ENCODE peak calls at places on chromosomes 12 and 14, in six cellular contexts. One of them, this sample, is unnamed.

GRCh38 chr12:113860059-113860820 is 105.9 kb downstream of the RBM19 start:
- DNase-seq in naive thymus-derived CD8-positive, alpha-beta T cell: no peak
- DNase-seq in kidney glomerular epithelial cell: no peak
- DNase-seq in HT1080: no peak
- DNase-seq in T-cell: no peak
- DNase-seq in stimulated activated CD4-positive, alpha-beta T cell treated with anti-CD3 and anti-CD28 coated beads, Interleukin-2, amount 100 ng/mL, for 4 hours: no peak
- DNase-seq in this sample: no peak

GRCh38 chr14:22713631-22713950 is 52.9 kb upstream of the OXA1L start:
- DNase-seq in naive thymus-derived CD8-positive, alpha-beta T cell: no peak
- DNase-seq in kidney glomerular epithelial cell: no peak
- DNase-seq in HT1080: no peak
- DNase-seq in T-cell: no peak
- DNase-seq in stimulated activated CD4-positive, alpha-beta T cell treated with anti-CD3 and anti-CD28 coated beads, Interleukin-2, amount 100 ng/mL, for 4 hours: no peak
- DNase-seq in this sample: no peak

GRCh38 chr12:2834581-2835491 is at the start of gene NRIP2:
- DNase-seq in naive thymus-derived CD8-positive, alpha-beta T cell: no peak
- DNase-seq in kidney glomerular epithelial cell: no peak
- DNase-seq in HT1080: no peak
- DNase-seq in T-cell: no peak
- DNase-seq in stimulated activated CD4-positive, alpha-beta T cell treated with anti-CD3 and anti-CD28 coated beads, Interleukin-2, amount 100 ng/mL, for 4 hours: no peak
- DNase-seq in this sample: no peak

GRCh38 chr14:63266106-63266505 is 52.6 kb downstream of the GPHB5 start:
- DNase-seq in naive thymus-derived CD8-positive, alpha-beta T cell: no peak
- DNase-seq in kidney glomerular epithelial cell: no peak
- DNase-seq in HT1080: no peak
- DNase-seq in T-cell: no peak
- DNase-seq in stimulated activated CD4-positive, alpha-beta T cell treated with anti-CD3 and anti-CD28 coated beads, Interleukin-2, amount 100 ng/mL, for 4 hours: no peak
- DNase-seq in this sample: no peak

GRCh38 chr12:52004042-52004648 is 2.6 kb upstream of the TAMALIN start:
- DNase-seq in naive thymus-derived CD8-positive, alpha-beta T cell: no peak
- DNase-seq in kidney glomerular epithelial cell: peak; percentile 53
- DNase-seq in HT1080: peak; percentile 41
- DNase-seq in T-cell: no peak
- DNase-seq in stimulated activated CD4-positive, alpha-beta T cell treated with anti-CD3 and anti-CD28 coated beads, Interleukin-2, amount 100 ng/mL, for 4 hours: no peak
- DNase-seq in this sample: peak; percentile 32

GRCh38 chr12:71046215-71046614 is 111.6 kb downstream of the TSPAN8 start:
- DNase-seq in naive thymus-derived CD8-positive, alpha-beta T cell: no peak
- DNase-seq in kidney glomerular epithelial cell: peak; percentile 57
- DNase-seq in HT1080: peak; percentile 69
- DNase-seq in T-cell: no peak
- DNase-seq in stimulated activated CD4-positive, alpha-beta T cell treated with anti-CD3 and anti-CD28 coated beads, Interleukin-2, amount 100 ng/mL, for 4 hours: no peak
- DNase-seq in this sample: peak; percentile 41

GRCh38 chr12:112906712-112907414 is at the start of gene OAS1:
- DNase-seq in naive thymus-derived CD8-positive, alpha-beta T cell: no peak
- DNase-seq in kidney glomerular epithelial cell: peak; percentile 75
- DNase-seq in HT1080: peak; percentile 67
- DNase-seq in T-cell: peak; percentile 42
- DNase-seq in stimulated activated CD4-positive, alpha-beta T cell treated with anti-CD3 and anti-CD28 coated beads, Interleukin-2, amount 100 ng/mL, for 4 hours: peak; percentile 31
- DNase-seq in this sample: peak; percentile 80

GRCh38 chr12:41242613-41243012 is 54.5 kb downstream of the PDZRN4 start:
- DNase-seq in naive thymus-derived CD8-positive, alpha-beta T cell: no peak
- DNase-seq in kidney glomerular epithelial cell: no peak
- DNase-seq in HT1080: no peak
- DNase-seq in T-cell: no peak
- DNase-seq in stimulated activated CD4-positive, alpha-beta T cell treated with anti-CD3 and anti-CD28 coated beads, Interleukin-2, amount 100 ng/mL, for 4 hours: no peak
- DNase-seq in this sample: no peak

GRCh38 chr14:95993768-95994592 is 45.2 kb upstream of the C14orf132 start:
- DNase-seq in naive thymus-derived CD8-positive, alpha-beta T cell: no peak
- DNase-seq in kidney glomerular epithelial cell: peak; percentile 55
- DNase-seq in HT1080: no peak
- DNase-seq in T-cell: no peak
- DNase-seq in stimulated activated CD4-positive, alpha-beta T cell treated with anti-CD3 and anti-CD28 coated beads, Interleukin-2, amount 100 ng/mL, for 4 hours: peak; percentile 6
- DNase-seq in this sample: peak; percentile 58

GRCh38 chr14:105069887-105070759 is 4.9 kb upstream of the GPR132 start:
- DNase-seq in naive thymus-derived CD8-positive, alpha-beta T cell: no peak
- DNase-seq in kidney glomerular epithelial cell: no peak
- DNase-seq in HT1080: no peak
- DNase-seq in T-cell: no peak
- DNase-seq in stimulated activated CD4-positive, alpha-beta T cell treated with anti-CD3 and anti-CD28 coated beads, Interleukin-2, amount 100 ng/mL, for 4 hours: no peak
- DNase-seq in this sample: peak; percentile 61

GRCh38 chr12:9378430-9378835 is 170.2 kb upstream of the PZP start:
- DNase-seq in naive thymus-derived CD8-positive, alpha-beta T cell: no peak
- DNase-seq in kidney glomerular epithelial cell: no peak
- DNase-seq in HT1080: peak; percentile 37
- DNase-seq in T-cell: no peak
- DNase-seq in stimulated activated CD4-positive, alpha-beta T cell treated with anti-CD3 and anti-CD28 coated beads, Interleukin-2, amount 100 ng/mL, for 4 hours: no peak
- DNase-seq in this sample: peak; percentile 18

GRCh38 chr14:56359245-56359644 is 220.4 kb upstream of the TMEM260 start:
- DNase-seq in naive thymus-derived CD8-positive, alpha-beta T cell: no peak
- DNase-seq in kidney glomerular epithelial cell: no peak
- DNase-seq in HT1080: no peak
- DNase-seq in T-cell: no peak
- DNase-seq in stimulated activated CD4-positive, alpha-beta T cell treated with anti-CD3 and anti-CD28 coated beads, Interleukin-2, amount 100 ng/mL, for 4 hours: no peak
- DNase-seq in this sample: no peak

GRCh38 chr12:109735051-109735521 is 21.5 kb downstream of the FAM222A start:
- DNase-seq in naive thymus-derived CD8-positive, alpha-beta T cell: no peak
- DNase-seq in kidney glomerular epithelial cell: no peak
- DNase-seq in HT1080: no peak
- DNase-seq in T-cell: no peak
- DNase-seq in stimulated activated CD4-positive, alpha-beta T cell treated with anti-CD3 and anti-CD28 coated beads, Interleukin-2, amount 100 ng/mL, for 4 hours: no peak
- DNase-seq in this sample: no peak

GRCh38 chr12:104182621-104183378 is 32.8 kb upstream of the TXNRD1 start:
- DNase-seq in naive thymus-derived CD8-positive, alpha-beta T cell: no peak
- DNase-seq in kidney glomerular epithelial cell: no peak
- DNase-seq in HT1080: no peak
- DNase-seq in T-cell: no peak
- DNase-seq in stimulated activated CD4-positive, alpha-beta T cell treated with anti-CD3 and anti-CD28 coated beads, Interleukin-2, amount 100 ng/mL, for 4 hours: no peak
- DNase-seq in this sample: no peak

GRCh38 chr12:77324763-77325468 is 259.5 kb upstream of the E2F7 start:
- DNase-seq in naive thymus-derived CD8-positive, alpha-beta T cell: no peak
- DNase-seq in kidney glomerular epithelial cell: peak; percentile 52
- DNase-seq in HT1080: peak; percentile 69
- DNase-seq in T-cell: no peak
- DNase-seq in stimulated activated CD4-positive, alpha-beta T cell treated with anti-CD3 and anti-CD28 coated beads, Interleukin-2, amount 100 ng/mL, for 4 hours: no peak
- DNase-seq in this sample: peak; percentile 18

GRCh38 chr12:9039397-9039977 is 50.1 kb downstream of the KLRG1 start:
- DNase-seq in naive thymus-derived CD8-positive, alpha-beta T cell: no peak
- DNase-seq in kidney glomerular epithelial cell: peak; percentile 54
- DNase-seq in HT1080: peak; percentile 44
- DNase-seq in T-cell: no peak
- DNase-seq in stimulated activated CD4-positive, alpha-beta T cell treated with anti-CD3 and anti-CD28 coated beads, Interleukin-2, amount 100 ng/mL, for 4 hours: peak; percentile 16
- DNase-seq in this sample: peak; percentile 57

GRCh38 chr14:54909763-54910162 is 7.1 kb upstream of the GCH1 start:
- DNase-seq in naive thymus-derived CD8-positive, alpha-beta T cell: no peak
- DNase-seq in kidney glomerular epithelial cell: no peak
- DNase-seq in HT1080: no peak
- DNase-seq in T-cell: no peak
- DNase-seq in stimulated activated CD4-positive, alpha-beta T cell treated with anti-CD3 and anti-CD28 coated beads, Interleukin-2, amount 100 ng/mL, for 4 hours: no peak
- DNase-seq in this sample: no peak

GRCh38 chr12:1542599-1542998 is 51.8 kb downstream of the FBXL14 start:
- DNase-seq in naive thymus-derived CD8-positive, alpha-beta T cell: no peak
- DNase-seq in kidney glomerular epithelial cell: no peak
- DNase-seq in HT1080: no peak
- DNase-seq in T-cell: no peak
- DNase-seq in stimulated activated CD4-positive, alpha-beta T cell treated with anti-CD3 and anti-CD28 coated beads, Interleukin-2, amount 100 ng/mL, for 4 hours: no peak
- DNase-seq in this sample: no peak

GRCh38 chr14:92780444-92780843 is 13.7 kb upstream of the GOLGA5 start:
- DNase-seq in naive thymus-derived CD8-positive, alpha-beta T cell: no peak
- DNase-seq in kidney glomerular epithelial cell: no peak
- DNase-seq in HT1080: peak; percentile 65
- DNase-seq in T-cell: no peak
- DNase-seq in stimulated activated CD4-positive, alpha-beta T cell treated with anti-CD3 and anti-CD28 coated beads, Interleukin-2, amount 100 ng/mL, for 4 hours: no peak
- DNase-seq in this sample: peak; percentile 20